ENCODE peak calls at places on chromosomes 5 and 9, in six cellular contexts. L is transverse colon; A is CD8-positive, alpha-beta memory T cell; N is neuronal stem cell; Y is tibial artery; X is mammary epithelial cell. T is an unnamed sample. For H3K4me1, the result is how much of the 10 kb centered on the place peaks cover.

GRCh38 chr5:179405426-179406030 is 60.3 kb upstream of the ADAMTS2 start:
- DNase-seq in L (no peak), A (no peak), N (no peak), Y (no peak), X (no peak), T (no peak)

GRCh38 chr9:85443190-85443598 is 298.6 kb downstream of the AGTPBP1 start:
- DNase-seq in L (no peak), A (no peak), N (no peak), Y (no peak), X (no peak), T (no peak)

GRCh38 chr9:21777701-21778100 is 24.7 kb upstream of the MTAP start:
- DNase-seq in L (no peak), A (no peak), N (no peak), Y (no peak), X (peak), T (no peak)

GRCh38 chr9:129617167-129617566 is 3.7 kb downstream of the C9orf50 start:
- DNase-seq in L (no peak), A (no peak), N (no peak), Y (no peak), X (peak), T (no peak)

GRCh38 chr5:34496258-34496657 is 159.9 kb upstream of the RAI14 start:
- DNase-seq in L (no peak), A (no peak), N (no peak), Y (peak), X (no peak), T (no peak)

GRCh38 chr5:178113841-178114324 is 551 bp downstream of the N4BP3 start:
- DNase-seq in L (no peak), A (no peak), N (no peak), Y (no peak), X (no peak), T (no peak)

GRCh38 chr5:175471628-175472027 is 6.7 kb upstream of the SFXN1 start:
- DNase-seq in L (no peak), A (no peak), N (no peak), Y (no peak), X (no peak), T (no peak)

GRCh38 chr9:99373912-99374311 is 151.8 kb downstream of the SEC61B start:
- DNase-seq in L (no peak), A (no peak), N (no peak), Y (no peak), X (no peak), T (no peak)

GRCh38 chr5:24477958-24478357 is 166.8 kb downstream of the CDH10 start:
- DNase-seq in L (no peak), A (no peak), N (no peak), Y (no peak), X (no peak), T (no peak)

GRCh38 chr5:24472518-24472917 is 172.3 kb downstream of the CDH10 start:
- DNase-seq in L (no peak), A (no peak), N (no peak), Y (no peak), X (no peak), T (no peak)

GRCh38 chr5:24475101-24475500 is 169.7 kb downstream of the CDH10 start:
- DNase-seq in L (no peak), A (no peak), N (no peak), Y (no peak), X (no peak), T (no peak)
- H3K4me1 ChIP-seq in L (under half), A (under half), N (under half), Y (under half), X (under half), T (under half)

GRCh38 chr5:136014976-136015375 is 13.8 kb upstream of the TGFBI start:
- DNase-seq in L (no peak), A (no peak), N (no peak), Y (no peak), X (no peak), T (no peak)

GRCh38 chr5:136018814-136019777 is 9.7 kb upstream of the TGFBI start:
- DNase-seq in L (peak), A (no peak), N (no peak), Y (no peak), X (peak), T (no peak)

GRCh38 chr5:136020001-136020382 is 8.8 kb upstream of the TGFBI start:
- DNase-seq in L (no peak), A (no peak), N (no peak), Y (no peak), X (no peak), T (no peak)

GRCh38 chr5:136015966-136016365 is 12.8 kb upstream of the TGFBI start:
- DNase-seq in L (no peak), A (no peak), N (no peak), Y (no peak), X (no peak), T (no peak)

DNA sequence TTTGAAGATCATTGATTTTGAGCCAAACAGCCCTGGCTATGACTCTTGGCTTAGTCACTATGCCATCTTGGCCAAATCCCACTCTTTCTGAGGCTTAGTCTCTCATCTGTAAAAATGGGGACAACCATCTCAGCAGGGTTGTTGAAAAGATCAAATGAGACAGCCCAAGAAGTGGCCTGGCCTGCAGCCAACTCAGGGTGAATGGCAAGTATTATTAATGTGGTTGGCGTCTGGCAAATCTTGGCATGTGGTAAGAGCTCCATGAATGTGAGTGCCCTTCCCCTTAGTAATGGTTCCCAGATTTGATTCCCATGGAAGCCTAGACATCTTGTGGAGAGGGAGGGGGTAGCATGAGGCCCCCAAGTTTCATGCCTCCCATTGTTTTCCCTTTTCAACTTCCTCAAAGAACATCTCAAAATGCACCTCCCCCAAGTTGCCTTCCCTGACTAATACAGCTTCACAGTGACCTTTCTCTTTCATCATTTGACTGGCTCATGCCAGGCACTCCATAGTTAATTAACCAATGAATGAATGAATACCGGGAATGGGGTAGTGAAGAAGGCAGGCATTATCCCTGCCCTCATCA is 11.8 kb upstream of the TGFBI start:
- DNase-seq in L (no peak), A (no peak), N (no peak), Y (no peak), X (peak), T (no peak)
- H3K4me1 ChIP-seq in L (under half), A (under half), N (under half), Y (half or more), X (half or more), T (under half)

DNA sequence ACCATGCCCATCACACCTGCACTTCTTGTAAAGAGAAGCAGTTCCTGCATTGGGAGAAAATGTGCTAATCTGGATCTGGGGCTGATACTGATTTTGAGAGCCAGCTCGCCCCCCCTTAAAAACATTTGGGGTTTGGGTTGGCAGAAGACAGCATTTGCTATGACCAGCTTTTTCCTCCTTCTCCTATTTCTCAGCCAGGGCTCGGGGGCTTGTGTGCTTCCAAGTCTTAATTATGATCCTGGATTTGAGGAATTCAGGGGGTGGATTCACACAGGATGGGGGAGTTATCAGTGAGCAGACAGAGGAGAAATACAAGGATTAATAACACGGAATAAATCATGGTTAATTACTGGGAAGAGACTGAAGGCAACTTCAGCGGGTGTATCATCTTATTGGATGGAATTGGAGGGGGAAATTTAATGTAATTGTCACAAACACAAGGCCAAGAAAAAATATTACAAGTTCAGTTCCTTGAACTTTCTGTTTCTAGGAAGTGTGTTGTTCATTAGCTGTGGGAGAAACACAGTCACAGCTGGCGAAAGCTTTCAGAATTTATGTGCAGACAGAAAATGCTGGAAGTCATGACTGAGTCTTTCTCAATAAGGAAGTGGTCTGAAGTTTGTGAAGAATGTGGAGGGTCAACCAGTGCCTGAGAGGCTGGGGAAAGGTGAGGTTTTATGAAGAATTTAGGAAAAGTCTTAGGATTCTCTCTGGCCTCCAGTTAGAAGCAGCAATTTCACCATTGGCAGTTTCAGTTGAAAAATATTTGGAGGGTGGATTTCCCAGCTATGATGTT is 15.2 kb downstream of the C9orf152 start:
- DNase-seq in L (no peak), A (no peak), N (no peak), Y (no peak), X (no peak), T (no peak)
- H3K4me1 ChIP-seq in L (half or more), A (under half), N (under half), Y (under half), X (under half), T (under half)

GRCh38 chr9:95874303-95874988 is 1.0 kb upstream of the ERCC6L2 start:
- DNase-seq in L (no peak), A (no peak), N (peak), Y (no peak), X (peak), T (no peak)

GRCh38 chr9:95874989-95875304 is 544 bp upstream of the ERCC6L2 start:
- DNase-seq in L (peak), A (peak), N (peak), Y (peak), X (peak), T (peak)

GRCh38 chr9:95876595-95876994 is 1.1 kb downstream of the ERCC6L2 start:
- DNase-seq in L (no peak), A (no peak), N (no peak), Y (no peak), X (peak), T (no peak)

GRCh38 chr9:95876138-95876444 is 600 bp downstream of the ERCC6L2 start:
- DNase-seq in L (no peak), A (no peak), N (no peak), Y (no peak), X (no peak), T (no peak)

DNA sequence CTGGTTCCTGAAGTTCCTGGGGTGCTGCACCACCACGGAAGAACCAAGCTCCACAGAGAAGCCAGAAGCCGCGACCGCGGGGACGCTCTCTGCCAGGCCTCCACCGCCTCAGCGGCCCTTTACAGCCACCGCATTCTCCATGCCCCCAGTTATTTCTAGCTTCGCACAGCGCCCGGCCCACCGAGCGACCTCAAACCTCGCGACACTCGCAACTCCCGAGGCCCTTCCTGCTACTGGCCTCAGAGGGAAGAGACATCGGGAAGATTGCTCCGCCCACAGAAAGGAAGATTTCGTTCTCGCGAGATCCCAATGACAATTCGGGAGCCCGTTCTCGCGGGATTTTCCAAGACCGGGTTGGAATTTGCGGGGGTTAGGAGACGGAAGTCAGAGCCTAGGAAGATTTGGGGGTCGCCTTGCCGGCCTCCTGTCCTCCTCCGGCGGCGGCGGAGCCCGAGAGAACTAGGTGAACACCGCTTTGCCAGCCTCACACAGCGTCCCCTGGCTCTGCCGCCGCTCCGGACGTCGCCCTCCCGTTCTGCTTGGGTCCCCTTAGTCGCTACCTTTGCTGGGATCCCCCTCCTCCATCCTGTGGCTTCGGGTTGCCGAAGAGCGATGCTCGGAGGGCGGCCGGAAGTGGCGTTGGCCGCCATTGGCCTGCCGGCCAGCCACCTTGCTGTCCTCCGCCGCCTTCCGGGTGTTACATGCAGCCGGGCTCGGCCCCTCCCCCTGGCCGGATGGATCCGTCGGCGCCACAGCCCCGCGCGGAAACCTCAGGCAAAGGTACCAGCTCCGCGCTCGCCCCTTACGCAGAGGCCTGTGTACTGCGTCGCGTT is at the start of gene ERCC6L2:
- DNase-seq in L (peak), A (peak), N (peak), Y (peak), X (peak), T (peak)
- H3K4me1 ChIP-seq in L (under half), A (under half), N (under half), Y (under half), X (under half), T (under half)

GRCh38 chr9:71681104-71681707 is 87.1 kb downstream of the CEMIP2 start:
- DNase-seq in L (no peak), A (no peak), N (no peak), Y (no peak), X (no peak), T (no peak)
- H3K4me1 ChIP-seq in L (under half), A (under half), N (under half), Y (under half), X (half or more), T (under half)

GRCh38 chr5:142826093-142826492 is 55.9 kb downstream of the ARHGAP26 start:
- DNase-seq in L (no peak), A (no peak), N (no peak), Y (no peak), X (no peak), T (no peak)

GRCh38 chr5:142827934-142828576 is 57.9 kb downstream of the ARHGAP26 start:
- DNase-seq in L (no peak), A (no peak), N (no peak), Y (no peak), X (no peak), T (no peak)

GRCh38 chr5:142825378-142826089 is 55.4 kb downstream of the ARHGAP26 start:
- DNase-seq in L (peak), A (no peak), N (no peak), Y (no peak), X (no peak), T (no peak)

GRCh38 chr5:142828797-142829535 is 58.8 kb downstream of the ARHGAP26 start:
- DNase-seq in L (no peak), A (no peak), N (no peak), Y (no peak), X (no peak), T (no peak)

GRCh38 chr5:142826741-142827492 is 56.7 kb downstream of the ARHGAP26 start:
- DNase-seq in L (no peak), A (peak), N (no peak), Y (no peak), X (peak), T (no peak)
- H3K4me1 ChIP-seq in L (half or more), A (under half), N (under half), Y (half or more), X (half or more), T (under half)